ENCODE peak calls at places on chromosomes 3 and 15, in six cellular contexts. X, U, J, N, P and S are unnamed samples.

GRCh38 chr15:81338422-81339007 is 14.6 kb upstream of the STARD5 start:
- DNase-seq in J (no peak), N (no peak), U (peak; percentile 64), X (no peak), P (peak; percentile 16), S (no peak)

GRCh38 chr3:58082047-58082446 is 73.8 kb downstream of the FLNB start:
- DNase-seq in N (no peak), U (no peak), J (no peak), P (peak; percentile 30), X (no peak), S (peak; percentile 58)

GRCh38 chr3:119608591-119608990 is 10.9 kb downstream of the PLA1A start:
- DNase-seq in N (no peak), J (no peak), X (no peak), P (no peak), U (no peak), S (no peak)

GRCh38 chr3:127042634-127043033 is 59.7 kb downstream of the PLXNA1 start:
- DNase-seq in X (peak; percentile 37), N (no peak), P (no peak), J (no peak), U (no peak), S (no peak)

GRCh38 chr15:56082263-56082761 is 88.9 kb upstream of the NEDD4 start:
- DNase-seq in J (no peak), N (no peak), U (no peak), P (no peak), X (no peak), S (no peak)

GRCh38 chr3:62433396-62433795 is 60.0 kb upstream of the FEZF2 start:
- DNase-seq in U (no peak), J (no peak), N (no peak), X (no peak), P (no peak), S (no peak)

GRCh38 chr15:84616235-84616634 is 15.4 kb downstream of the ZSCAN2 start:
- DNase-seq in P (no peak), X (no peak), U (no peak), J (no peak), N (no peak), S (no peak)

GRCh38 chr3:54164192-54164975 is 42.0 kb downstream of the CACNA2D3 start:
- DNase-seq in X (no peak), J (no peak), P (no peak), N (no peak), U (no peak), S (no peak)

GRCh38 chr3:193959861-193960260 is 176.1 kb upstream of the HES1 start:
- DNase-seq in N (no peak), U (no peak), X (no peak), J (no peak), P (no peak), S (no peak)

GRCh38 chr15:92954578-92954977 is 54.5 kb downstream of the CHD2 start:
- DNase-seq in N (no peak), P (no peak), X (no peak), J (no peak), U (no peak), S (no peak)

GRCh38 chr15:88680241-88680910 is 41.6 kb downstream of the ISG20 start:
- DNase-seq in X (no peak), U (no peak), J (no peak), P (no peak), N (no peak), S (no peak)

GRCh38 chr15:59866642-59867041 is 137.5 kb upstream of the FOXB1 start:
- DNase-seq in J (no peak), U (no peak), X (no peak), N (no peak), P (no peak), S (no peak)

GRCh38 chr3:11245276-11245675 is 26.9 kb upstream of the ATG7 start:
- DNase-seq in P (no peak), U (no peak), N (no peak), J (no peak), X (no peak), S (no peak)

GRCh38 chr15:52288051-52288942 is 7.3 kb downstream of the MYO5C start:
- DNase-seq in U (no peak), N (peak; percentile 38), J (no peak), X (peak; percentile 87), P (no peak), S (peak; percentile 65)

GRCh38 chr15:58438956-58439355 is 7.2 kb downstream of the LIPC start:
- DNase-seq in J (no peak), X (no peak), N (no peak), P (no peak), U (no peak), S (no peak)

GRCh38 chr3:31472479-31473390 is 60.0 kb upstream of the STT3B start:
- DNase-seq in N (no peak), P (no peak), X (no peak), U (no peak), J (no peak), S (peak; percentile 67)

GRCh38 chr3:69505770-69506407 is 120.0 kb upstream of the FRMD4B start:
- DNase-seq in X (no peak), P (no peak), U (no peak), N (no peak), J (no peak), S (no peak)

DNA sequence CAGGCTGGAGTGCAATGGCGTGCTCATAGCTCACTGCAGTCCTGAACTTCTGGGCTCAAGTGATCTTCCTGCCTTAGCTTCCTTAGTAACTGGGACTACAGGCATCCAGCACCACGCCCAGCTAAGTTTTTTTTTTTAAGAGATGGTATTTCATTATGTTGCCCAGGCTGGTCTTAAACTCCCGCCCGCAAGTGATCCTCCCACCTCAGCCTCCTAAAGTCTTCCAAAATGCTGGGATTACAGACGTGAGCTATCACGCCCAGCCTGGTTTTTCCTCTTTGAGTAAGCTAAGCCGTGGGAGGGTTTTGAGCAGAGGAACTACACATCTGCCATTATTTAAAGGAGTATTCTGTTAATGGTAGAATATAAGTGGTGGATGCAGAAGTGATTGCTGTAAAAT is 7.4 kb upstream of the LRRFIP2 start:
- DNase-seq in P (no peak), J (no peak), U (no peak), N (no peak), X (no peak), S (no peak)
- H3K4me3 ChIP-seq in P (no peak overlapping the region), J (no peak overlapping the region), U (no peak overlapping the region), N (no peak overlapping the region), X (no peak overlapping the region), S (no peak overlapping the region)

DNA sequence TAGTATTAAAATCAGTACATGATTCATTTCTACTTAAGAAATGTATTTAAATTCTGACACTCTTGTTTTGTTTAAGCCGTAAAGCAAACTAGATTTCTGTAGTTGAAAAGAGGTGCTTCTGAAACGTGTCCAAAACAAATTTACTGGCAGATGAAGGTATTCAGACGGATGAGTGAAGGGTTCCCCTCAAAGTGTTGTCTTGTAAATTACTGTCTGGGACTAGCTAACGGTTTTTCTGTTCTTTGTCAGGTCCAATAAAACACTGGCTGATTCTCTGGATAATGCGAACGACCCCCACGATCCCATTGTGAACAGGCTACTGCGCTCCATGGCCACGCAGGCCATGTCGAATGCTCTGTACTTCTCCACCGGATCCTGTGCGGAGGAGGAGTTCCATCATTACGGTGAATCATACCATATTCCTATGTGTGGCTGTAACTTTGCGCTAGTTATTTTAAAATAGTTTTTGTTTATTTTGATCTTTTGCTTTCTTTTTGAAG is 27.7 kb downstream of the TIPIN start:
- DNase-seq in X (no peak), U (no peak), P (no peak), J (no peak), N (no peak), S (no peak)
- H3K4me3 ChIP-seq in X (no peak overlapping the region), U (no peak overlapping the region), P (no peak overlapping the region), J (no peak overlapping the region), N (no peak overlapping the region), S (no peak overlapping the region)

GRCh38 chr15:25825215-25825614 is 37.9 kb downstream of the ATP10A start:
- DNase-seq in P (no peak), N (no peak), J (no peak), U (no peak), X (no peak), S (no peak)

GRCh38 chr15:25832158-25832557 is 31.0 kb downstream of the ATP10A start:
- DNase-seq in X (no peak), U (no peak), J (no peak), N (no peak), P (no peak), S (no peak)

GRCh38 chr15:25829075-25829474 is 34.1 kb downstream of the ATP10A start:
- DNase-seq in N (no peak), J (no peak), P (no peak), U (no peak), X (no peak), S (no peak)

DNA sequence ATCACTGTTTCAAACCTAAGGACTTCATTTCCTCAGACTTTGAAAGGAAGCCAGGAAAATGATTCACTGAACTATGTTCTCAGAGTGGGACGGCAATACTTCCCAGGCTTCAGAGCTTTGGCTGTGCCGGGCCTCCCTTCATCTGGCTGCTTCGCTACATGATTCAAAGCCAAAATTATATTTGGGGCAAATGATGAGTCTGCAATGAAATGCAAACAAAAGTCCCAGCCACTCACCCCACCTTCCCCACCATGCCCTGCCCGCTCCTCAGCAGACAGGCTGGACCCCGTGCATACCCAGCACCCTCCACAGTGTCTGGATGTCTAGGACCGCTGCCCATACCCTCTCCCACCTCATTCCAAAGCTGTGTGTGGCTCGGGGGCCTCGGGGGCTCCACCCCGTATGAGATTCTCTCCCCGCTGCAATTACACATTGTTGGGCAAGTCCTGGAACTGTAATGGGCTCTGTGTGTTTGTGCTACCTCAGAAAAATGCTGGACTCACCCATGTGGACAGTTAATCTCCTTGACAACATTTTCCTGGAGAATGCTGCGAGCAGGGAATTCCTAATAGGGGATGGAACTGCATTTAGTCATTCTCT is 32.2 kb downstream of the ATP10A start:
- DNase-seq in X (no peak), P (peak; percentile 37), J (no peak), N (no peak), U (peak; percentile 67), S (peak; percentile 81)
- H3K4me3 ChIP-seq in X (no peak overlapping the region), P (peak overlapping the region; percentile 26), J (no peak overlapping the region), N (no peak overlapping the region), U (no peak overlapping the region), S (no peak overlapping the region)

GRCh38 chr3:63753567-63753966 is 65.5 kb upstream of the C3orf49 start:
- DNase-seq in J (no peak), X (no peak), P (no peak), U (no peak), N (no peak), S (no peak)
- H3K4me3 ChIP-seq in J (no peak overlapping the region), X (no peak overlapping the region), P (no peak overlapping the region), U (no peak overlapping the region), N (no peak overlapping the region), S (no peak overlapping the region)

GRCh38 chr3:52237006-52237658 is 1.8 kb downstream of the TWF2 start:
- DNase-seq in X (peak; percentile 34), P (no peak), N (no peak), J (no peak), U (no peak), S (no peak)
- H3K4me3 ChIP-seq in X (peak overlapping the region; percentile 99), P (peak overlapping the region; percentile 66), N (peak overlapping the region; percentile 80), J (no peak overlapping the region), U (peak overlapping the region; percentile 80), S (no peak overlapping the region)

DNA sequence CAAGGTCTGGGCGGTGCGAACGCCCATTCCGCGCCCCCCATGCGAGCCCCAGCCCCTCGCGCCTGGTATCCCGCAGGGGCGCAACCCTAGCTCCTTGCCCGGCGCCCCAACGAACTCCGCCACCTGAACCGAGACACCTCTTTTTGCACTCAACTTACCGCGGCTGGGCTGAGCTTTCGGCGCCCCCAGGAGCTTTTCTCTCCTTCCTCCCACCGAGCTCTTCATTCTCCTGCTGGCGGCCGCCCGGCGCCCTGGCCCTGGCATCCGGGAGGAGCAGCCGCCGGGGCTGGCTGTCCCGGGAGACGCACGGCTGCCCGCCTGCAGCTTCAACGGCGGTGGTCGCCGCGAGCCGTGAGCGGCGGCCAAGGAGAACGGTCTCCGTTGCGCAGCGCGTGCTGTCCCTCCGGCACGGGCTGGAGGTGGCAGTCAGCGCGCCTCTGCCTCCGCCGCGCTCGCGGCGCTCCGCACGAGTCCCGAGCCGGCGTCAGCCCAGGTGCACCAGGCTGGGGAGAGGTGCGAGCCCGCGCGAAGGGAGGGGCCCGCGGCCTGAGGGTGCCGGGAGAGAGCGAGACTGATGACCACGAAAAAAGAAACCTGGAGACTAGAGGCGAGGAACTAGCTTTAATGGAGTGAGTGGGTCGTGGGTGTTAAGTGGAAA is 621.4 kb upstream of the ZNF385D start:
- DNase-seq in P (no peak), N (no peak), J (no peak), U (no peak), X (peak; percentile 38), S (no peak)
- H3K4me3 ChIP-seq in P (no peak overlapping the region), N (no peak overlapping the region), J (no peak overlapping the region), U (peak overlapping the region; percentile 59), X (peak overlapping the region; percentile 43), S (peak overlapping the region; percentile 34)